ENCODE peak calls at places on chromosomes 11 and 22, in nine cellular contexts. One of them, this sample, is unnamed.

GRCh38 chr11:45110562-45110961 is 35.9 kb upstream of the PRDM11 start:
- DNase-seq in GM04504: peak
- DNase-seq in left colon: no peak
- DNase-seq in NCI-H345: peak
- DNase-seq in activated CD8-positive, alpha-beta memory T cell treated with anti-CD3 and anti-CD28 coated beads for 4 hours: no peak
- DNase-seq in stimulated activated CD4-positive, alpha-beta T cell treated with anti-CD3 and anti-CD28 coated beads, Interleukin-15, amount 100 ng/mL, for 24 hours: peak
- DNase-seq in neural crest cell: peak
- DNase-seq in frontal cortex: peak
- DNase-seq in small intestine: peak
- DNase-seq in this sample: peak

GRCh38 chr11:74257934-74258553 is 53.4 kb downstream of the P4HA3 start:
- DNase-seq in GM04504: peak
- DNase-seq in left colon: peak
- DNase-seq in NCI-H345: no peak
- DNase-seq in activated CD8-positive, alpha-beta memory T cell treated with anti-CD3 and anti-CD28 coated beads for 4 hours: no peak
- DNase-seq in stimulated activated CD4-positive, alpha-beta T cell treated with anti-CD3 and anti-CD28 coated beads, Interleukin-15, amount 100 ng/mL, for 24 hours: no peak
- DNase-seq in neural crest cell: no peak
- DNase-seq in frontal cortex: peak
- DNase-seq in small intestine: no peak
- DNase-seq in this sample: peak

GRCh38 chr11:40166892-40167291 is 1292.6 kb downstream of the LRRC4C start:
- DNase-seq in GM04504: no peak
- DNase-seq in left colon: no peak
- DNase-seq in NCI-H345: no peak
- DNase-seq in activated CD8-positive, alpha-beta memory T cell treated with anti-CD3 and anti-CD28 coated beads for 4 hours: no peak
- DNase-seq in stimulated activated CD4-positive, alpha-beta T cell treated with anti-CD3 and anti-CD28 coated beads, Interleukin-15, amount 100 ng/mL, for 24 hours: no peak
- DNase-seq in neural crest cell: no peak
- DNase-seq in frontal cortex: no peak
- DNase-seq in small intestine: no peak
- DNase-seq in this sample: no peak

GRCh38 chr11:73243093-73243485 is 25.0 kb downstream of the P2RY2 start:
- DNase-seq in GM04504: no peak
- DNase-seq in left colon: peak
- DNase-seq in NCI-H345: no peak
- DNase-seq in activated CD8-positive, alpha-beta memory T cell treated with anti-CD3 and anti-CD28 coated beads for 4 hours: no peak
- DNase-seq in stimulated activated CD4-positive, alpha-beta T cell treated with anti-CD3 and anti-CD28 coated beads, Interleukin-15, amount 100 ng/mL, for 24 hours: no peak
- DNase-seq in neural crest cell: no peak
- DNase-seq in frontal cortex: no peak
- DNase-seq in small intestine: no peak
- DNase-seq in this sample: no peak

GRCh38 chr11:99960536-99960935 is 726.6 kb upstream of the ARHGAP42 start:
- DNase-seq in GM04504: no peak
- DNase-seq in left colon: no peak
- DNase-seq in NCI-H345: no peak
- DNase-seq in activated CD8-positive, alpha-beta memory T cell treated with anti-CD3 and anti-CD28 coated beads for 4 hours: no peak
- DNase-seq in stimulated activated CD4-positive, alpha-beta T cell treated with anti-CD3 and anti-CD28 coated beads, Interleukin-15, amount 100 ng/mL, for 24 hours: no peak
- DNase-seq in neural crest cell: no peak
- DNase-seq in frontal cortex: no peak
- DNase-seq in small intestine: no peak
- DNase-seq in this sample: no peak

GRCh38 chr11:12158926-12159325 is 48.5 kb downstream of the MICAL2 start:
- DNase-seq in GM04504: no peak
- DNase-seq in left colon: no peak
- DNase-seq in NCI-H345: no peak
- DNase-seq in activated CD8-positive, alpha-beta memory T cell treated with anti-CD3 and anti-CD28 coated beads for 4 hours: no peak
- DNase-seq in stimulated activated CD4-positive, alpha-beta T cell treated with anti-CD3 and anti-CD28 coated beads, Interleukin-15, amount 100 ng/mL, for 24 hours: no peak
- DNase-seq in neural crest cell: no peak
- DNase-seq in frontal cortex: no peak
- DNase-seq in small intestine: peak
- DNase-seq in this sample: no peak

GRCh38 chr11:1059759-1060158 is 14.9 kb upstream of the MUC2 start:
- DNase-seq in GM04504: no peak
- DNase-seq in left colon: peak
- DNase-seq in NCI-H345: no peak
- DNase-seq in activated CD8-positive, alpha-beta memory T cell treated with anti-CD3 and anti-CD28 coated beads for 4 hours: no peak
- DNase-seq in stimulated activated CD4-positive, alpha-beta T cell treated with anti-CD3 and anti-CD28 coated beads, Interleukin-15, amount 100 ng/mL, for 24 hours: no peak
- DNase-seq in neural crest cell: no peak
- DNase-seq in frontal cortex: no peak
- DNase-seq in small intestine: no peak
- DNase-seq in this sample: no peak

GRCh38 chr11:5274340-5274739 is 4.6 kb upstream of the HBE1 start:
- DNase-seq in GM04504: no peak
- DNase-seq in left colon: no peak
- DNase-seq in NCI-H345: no peak
- DNase-seq in activated CD8-positive, alpha-beta memory T cell treated with anti-CD3 and anti-CD28 coated beads for 4 hours: no peak
- DNase-seq in stimulated activated CD4-positive, alpha-beta T cell treated with anti-CD3 and anti-CD28 coated beads, Interleukin-15, amount 100 ng/mL, for 24 hours: no peak
- DNase-seq in neural crest cell: no peak
- DNase-seq in frontal cortex: no peak
- DNase-seq in small intestine: no peak
- DNase-seq in this sample: no peak

GRCh38 chr11:116563028-116563712 is 209.6 kb downstream of the BUD13 start:
- DNase-seq in GM04504: peak
- DNase-seq in left colon: no peak
- DNase-seq in NCI-H345: peak
- DNase-seq in activated CD8-positive, alpha-beta memory T cell treated with anti-CD3 and anti-CD28 coated beads for 4 hours: no peak
- DNase-seq in stimulated activated CD4-positive, alpha-beta T cell treated with anti-CD3 and anti-CD28 coated beads, Interleukin-15, amount 100 ng/mL, for 24 hours: no peak
- DNase-seq in neural crest cell: no peak
- DNase-seq in frontal cortex: no peak
- DNase-seq in small intestine: peak
- DNase-seq in this sample: no peak

GRCh38 chr11:44133335-44133946 is 38.0 kb downstream of the EXT2 start:
- DNase-seq in GM04504: peak
- DNase-seq in left colon: no peak
- DNase-seq in NCI-H345: no peak
- DNase-seq in activated CD8-positive, alpha-beta memory T cell treated with anti-CD3 and anti-CD28 coated beads for 4 hours: no peak
- DNase-seq in stimulated activated CD4-positive, alpha-beta T cell treated with anti-CD3 and anti-CD28 coated beads, Interleukin-15, amount 100 ng/mL, for 24 hours: no peak
- DNase-seq in neural crest cell: no peak
- DNase-seq in frontal cortex: no peak
- DNase-seq in small intestine: peak
- DNase-seq in this sample: peak

GRCh38 chr11:89443366-89444303 is 47.5 kb downstream of the NOX4 start:
- DNase-seq in GM04504: no peak
- DNase-seq in left colon: no peak
- DNase-seq in NCI-H345: no peak
- DNase-seq in activated CD8-positive, alpha-beta memory T cell treated with anti-CD3 and anti-CD28 coated beads for 4 hours: no peak
- DNase-seq in stimulated activated CD4-positive, alpha-beta T cell treated with anti-CD3 and anti-CD28 coated beads, Interleukin-15, amount 100 ng/mL, for 24 hours: no peak
- DNase-seq in neural crest cell: no peak
- DNase-seq in frontal cortex: no peak
- DNase-seq in small intestine: no peak
- DNase-seq in this sample: no peak

GRCh38 chr11:58334708-58335107 is 24.2 kb downstream of the OR5B17 start:
- DNase-seq in GM04504: peak
- DNase-seq in left colon: no peak
- DNase-seq in NCI-H345: no peak
- DNase-seq in activated CD8-positive, alpha-beta memory T cell treated with anti-CD3 and anti-CD28 coated beads for 4 hours: no peak
- DNase-seq in stimulated activated CD4-positive, alpha-beta T cell treated with anti-CD3 and anti-CD28 coated beads, Interleukin-15, amount 100 ng/mL, for 24 hours: no peak
- DNase-seq in neural crest cell: no peak
- DNase-seq in frontal cortex: no peak
- DNase-seq in small intestine: no peak
- DNase-seq in this sample: peak

GRCh38 chr22:21754523-21755128 is 19.0 kb upstream of the YPEL1 start:
- DNase-seq in GM04504: no peak
- DNase-seq in left colon: peak
- DNase-seq in NCI-H345: no peak
- DNase-seq in activated CD8-positive, alpha-beta memory T cell treated with anti-CD3 and anti-CD28 coated beads for 4 hours: no peak
- DNase-seq in stimulated activated CD4-positive, alpha-beta T cell treated with anti-CD3 and anti-CD28 coated beads, Interleukin-15, amount 100 ng/mL, for 24 hours: no peak
- DNase-seq in neural crest cell: no peak
- DNase-seq in frontal cortex: no peak
- DNase-seq in small intestine: peak
- DNase-seq in this sample: peak

This sample was measured in brain microvascular endothelial cell.